ENCODE peak calls at places on chromosomes 12 and 14, in nine cellular contexts. One of them, this sample, is unnamed.

GRCh38 chr12:129067482-129067881 is 214.2 kb downstream of the GLT1D1 start:
- DNase-seq in HuH-7.5: no peak
- DNase-seq in CD8-positive, alpha-beta T cell: no peak
- DNase-seq in stimulated activated CD4-positive, alpha-beta T cell treated with anti-CD3 and anti-CD28 coated beads, TNF-alpha, amount 100 ng/mL, for 4 hours: no peak
- DNase-seq in heart right ventricle: no peak
- DNase-seq in astrocyte of the cerebellum: no peak
- DNase-seq in T-helper 9 cell: no peak
- DNase-seq in NCI-H748 treated with DMSO at 0.1 percent for 48 hours: no peak
- DNase-seq in ACHN: no peak
- DNase-seq in this sample: no peak

GRCh38 chr12:131192951-131193350 is 239.2 kb downstream of the ADGRD1 start:
- DNase-seq in HuH-7.5: no peak
- DNase-seq in CD8-positive, alpha-beta T cell: no peak
- DNase-seq in stimulated activated CD4-positive, alpha-beta T cell treated with anti-CD3 and anti-CD28 coated beads, TNF-alpha, amount 100 ng/mL, for 4 hours: no peak
- DNase-seq in heart right ventricle: no peak
- DNase-seq in astrocyte of the cerebellum: no peak
- DNase-seq in T-helper 9 cell: no peak
- DNase-seq in NCI-H748 treated with DMSO at 0.1 percent for 48 hours: no peak
- DNase-seq in ACHN: no peak
- DNase-seq in this sample: no peak

GRCh38 chr14:74867673-74868072 is 8.3 kb downstream of the PROX2 start:
- DNase-seq in HuH-7.5: no peak
- DNase-seq in CD8-positive, alpha-beta T cell: peak
- DNase-seq in stimulated activated CD4-positive, alpha-beta T cell treated with anti-CD3 and anti-CD28 coated beads, TNF-alpha, amount 100 ng/mL, for 4 hours: peak
- DNase-seq in heart right ventricle: no peak
- DNase-seq in astrocyte of the cerebellum: no peak
- DNase-seq in T-helper 9 cell: peak
- DNase-seq in NCI-H748 treated with DMSO at 0.1 percent for 48 hours: no peak
- DNase-seq in ACHN: no peak
- DNase-seq in this sample: peak

GRCh38 chr12:71731439-71732356 is 23.0 kb upstream of the RAB21 start:
- DNase-seq in HuH-7.5: peak
- DNase-seq in CD8-positive, alpha-beta T cell: no peak
- DNase-seq in stimulated activated CD4-positive, alpha-beta T cell treated with anti-CD3 and anti-CD28 coated beads, TNF-alpha, amount 100 ng/mL, for 4 hours: no peak
- DNase-seq in heart right ventricle: no peak
- DNase-seq in astrocyte of the cerebellum: no peak
- DNase-seq in T-helper 9 cell: no peak
- DNase-seq in NCI-H748 treated with DMSO at 0.1 percent for 48 hours: no peak
- DNase-seq in ACHN: no peak
- DNase-seq in this sample: no peak

GRCh38 chr14:19743256-19743655 is at the start of gene OR4Q3:
- DNase-seq in HuH-7.5: no peak
- DNase-seq in CD8-positive, alpha-beta T cell: no peak
- DNase-seq in stimulated activated CD4-positive, alpha-beta T cell treated with anti-CD3 and anti-CD28 coated beads, TNF-alpha, amount 100 ng/mL, for 4 hours: no peak
- DNase-seq in heart right ventricle: no peak
- DNase-seq in astrocyte of the cerebellum: no peak
- DNase-seq in T-helper 9 cell: no peak
- DNase-seq in NCI-H748 treated with DMSO at 0.1 percent for 48 hours: no peak
- DNase-seq in ACHN: no peak
- DNase-seq in this sample: no peak

GRCh38 chr12:128928361-128928760 is 75.1 kb downstream of the GLT1D1 start:
- DNase-seq in HuH-7.5: no peak
- DNase-seq in CD8-positive, alpha-beta T cell: no peak
- DNase-seq in stimulated activated CD4-positive, alpha-beta T cell treated with anti-CD3 and anti-CD28 coated beads, TNF-alpha, amount 100 ng/mL, for 4 hours: no peak
- DNase-seq in heart right ventricle: no peak
- DNase-seq in astrocyte of the cerebellum: no peak
- DNase-seq in T-helper 9 cell: no peak
- DNase-seq in NCI-H748 treated with DMSO at 0.1 percent for 48 hours: no peak
- DNase-seq in ACHN: no peak
- DNase-seq in this sample: no peak

GRCh38 chr12:123941000-123941399 is 31.6 kb downstream of the CCDC92 start:
- DNase-seq in HuH-7.5: no peak
- DNase-seq in CD8-positive, alpha-beta T cell: no peak
- DNase-seq in stimulated activated CD4-positive, alpha-beta T cell treated with anti-CD3 and anti-CD28 coated beads, TNF-alpha, amount 100 ng/mL, for 4 hours: no peak
- DNase-seq in heart right ventricle: no peak
- DNase-seq in astrocyte of the cerebellum: no peak
- DNase-seq in T-helper 9 cell: no peak
- DNase-seq in NCI-H748 treated with DMSO at 0.1 percent for 48 hours: no peak
- DNase-seq in ACHN: no peak
- DNase-seq in this sample: no peak

GRCh38 chr12:125061229-125061628 is 4.0 kb upstream of the AACS start:
- DNase-seq in HuH-7.5: no peak
- DNase-seq in CD8-positive, alpha-beta T cell: no peak
- DNase-seq in stimulated activated CD4-positive, alpha-beta T cell treated with anti-CD3 and anti-CD28 coated beads, TNF-alpha, amount 100 ng/mL, for 4 hours: no peak
- DNase-seq in heart right ventricle: no peak
- DNase-seq in astrocyte of the cerebellum: no peak
- DNase-seq in T-helper 9 cell: no peak
- DNase-seq in NCI-H748 treated with DMSO at 0.1 percent for 48 hours: no peak
- DNase-seq in ACHN: no peak
- DNase-seq in this sample: no peak

GRCh38 chr14:58166005-58166983 is 14.3 kb upstream of the ARMH4 start:
- DNase-seq in HuH-7.5: peak
- DNase-seq in CD8-positive, alpha-beta T cell: peak
- DNase-seq in stimulated activated CD4-positive, alpha-beta T cell treated with anti-CD3 and anti-CD28 coated beads, TNF-alpha, amount 100 ng/mL, for 4 hours: peak
- DNase-seq in heart right ventricle: peak
- DNase-seq in astrocyte of the cerebellum: peak
- DNase-seq in T-helper 9 cell: peak
- DNase-seq in NCI-H748 treated with DMSO at 0.1 percent for 48 hours: peak
- DNase-seq in ACHN: peak
- DNase-seq in this sample: peak

GRCh38 chr12:104501641-104502040 is 44.9 kb downstream of the CHST11 start:
- DNase-seq in HuH-7.5: no peak
- DNase-seq in CD8-positive, alpha-beta T cell: no peak
- DNase-seq in stimulated activated CD4-positive, alpha-beta T cell treated with anti-CD3 and anti-CD28 coated beads, TNF-alpha, amount 100 ng/mL, for 4 hours: no peak
- DNase-seq in heart right ventricle: no peak
- DNase-seq in astrocyte of the cerebellum: no peak
- DNase-seq in T-helper 9 cell: no peak
- DNase-seq in NCI-H748 treated with DMSO at 0.1 percent for 48 hours: no peak
- DNase-seq in ACHN: no peak
- DNase-seq in this sample: no peak

GRCh38 chr14:77457115-77457521 is 283 bp downstream of the VIPAS39 start:
- DNase-seq in HuH-7.5: no peak
- DNase-seq in CD8-positive, alpha-beta T cell: no peak
- DNase-seq in stimulated activated CD4-positive, alpha-beta T cell treated with anti-CD3 and anti-CD28 coated beads, TNF-alpha, amount 100 ng/mL, for 4 hours: no peak
- DNase-seq in heart right ventricle: no peak
- DNase-seq in astrocyte of the cerebellum: peak
- DNase-seq in T-helper 9 cell: peak
- DNase-seq in NCI-H748 treated with DMSO at 0.1 percent for 48 hours: peak
- DNase-seq in ACHN: peak
- DNase-seq in this sample: no peak

GRCh38 chr12:85627584-85627983 is 208.6 kb downstream of the RASSF9 start:
- DNase-seq in HuH-7.5: no peak
- DNase-seq in CD8-positive, alpha-beta T cell: no peak
- DNase-seq in stimulated activated CD4-positive, alpha-beta T cell treated with anti-CD3 and anti-CD28 coated beads, TNF-alpha, amount 100 ng/mL, for 4 hours: no peak
- DNase-seq in heart right ventricle: no peak
- DNase-seq in astrocyte of the cerebellum: peak
- DNase-seq in T-helper 9 cell: no peak
- DNase-seq in NCI-H748 treated with DMSO at 0.1 percent for 48 hours: no peak
- DNase-seq in ACHN: no peak
- DNase-seq in this sample: no peak

GRCh38 chr14:53927171-53927570 is 29.5 kb downstream of the BMP4 start:
- DNase-seq in HuH-7.5: no peak
- DNase-seq in CD8-positive, alpha-beta T cell: no peak
- DNase-seq in stimulated activated CD4-positive, alpha-beta T cell treated with anti-CD3 and anti-CD28 coated beads, TNF-alpha, amount 100 ng/mL, for 4 hours: no peak
- DNase-seq in heart right ventricle: no peak
- DNase-seq in astrocyte of the cerebellum: no peak
- DNase-seq in T-helper 9 cell: no peak
- DNase-seq in NCI-H748 treated with DMSO at 0.1 percent for 48 hours: no peak
- DNase-seq in ACHN: no peak
- DNase-seq in this sample: no peak

GRCh38 chr12:52151859-52152783 is 39.7 kb downstream of the KRT80 start:
- DNase-seq in HuH-7.5: peak
- DNase-seq in CD8-positive, alpha-beta T cell: peak
- DNase-seq in stimulated activated CD4-positive, alpha-beta T cell treated with anti-CD3 and anti-CD28 coated beads, TNF-alpha, amount 100 ng/mL, for 4 hours: peak
- DNase-seq in heart right ventricle: peak
- DNase-seq in astrocyte of the cerebellum: no peak
- DNase-seq in T-helper 9 cell: peak
- DNase-seq in NCI-H748 treated with DMSO at 0.1 percent for 48 hours: no peak
- DNase-seq in ACHN: peak
- DNase-seq in this sample: peak

GRCh38 chr14:73714656-73715081 is 485 bp upstream of the PNMA1 start:
- DNase-seq in HuH-7.5: no peak
- DNase-seq in CD8-positive, alpha-beta T cell: no peak
- DNase-seq in stimulated activated CD4-positive, alpha-beta T cell treated with anti-CD3 and anti-CD28 coated beads, TNF-alpha, amount 100 ng/mL, for 4 hours: no peak
- DNase-seq in heart right ventricle: no peak
- DNase-seq in astrocyte of the cerebellum: no peak
- DNase-seq in T-helper 9 cell: no peak
- DNase-seq in NCI-H748 treated with DMSO at 0.1 percent for 48 hours: peak
- DNase-seq in ACHN: peak
- DNase-seq in this sample: no peak

GRCh38 chr12:17139926-17140325 is 534.0 kb upstream of the LMO3 start:
- DNase-seq in HuH-7.5: no peak
- DNase-seq in CD8-positive, alpha-beta T cell: no peak
- DNase-seq in stimulated activated CD4-positive, alpha-beta T cell treated with anti-CD3 and anti-CD28 coated beads, TNF-alpha, amount 100 ng/mL, for 4 hours: no peak
- DNase-seq in heart right ventricle: no peak
- DNase-seq in astrocyte of the cerebellum: no peak
- DNase-seq in T-helper 9 cell: no peak
- DNase-seq in NCI-H748 treated with DMSO at 0.1 percent for 48 hours: no peak
- DNase-seq in ACHN: no peak
- DNase-seq in this sample: no peak

GRCh38 chr14:63671987-63672386 is 30.3 kb upstream of the WDR89 start:
- DNase-seq in HuH-7.5: no peak
- DNase-seq in CD8-positive, alpha-beta T cell: no peak
- DNase-seq in stimulated activated CD4-positive, alpha-beta T cell treated with anti-CD3 and anti-CD28 coated beads, TNF-alpha, amount 100 ng/mL, for 4 hours: no peak
- DNase-seq in heart right ventricle: no peak
- DNase-seq in astrocyte of the cerebellum: no peak
- DNase-seq in T-helper 9 cell: no peak
- DNase-seq in NCI-H748 treated with DMSO at 0.1 percent for 48 hours: no peak
- DNase-seq in ACHN: peak
- DNase-seq in this sample: no peak

This sample was measured in natural killer cell.